ENCODE peak calls at places on chromosomes 16 and 17, in ten cellular contexts. S is HFF-Myc, P is heart right ventricle, E is kidney, A is ascending aorta, H is mucosa of descending colon, Y is Peyer's patch, T is omental fat pad, C is nephron progenitor cell, I is B cell. W is an unnamed sample.
A peak's percentile ranks its signal among the peaks of the same experiment; 100 is the strongest.

GRCh38 chr16:89009343-89010209 is 32.6 kb upstream of the CBFA2T3 start:
- DNase-seq in A (no peak), I (peak; percentile 69), T (no peak), C (peak; percentile 77), S (no peak), H (peak; percentile 48), E (peak; percentile 63), Y (no peak), P (no peak), W (peak; percentile 73)

GRCh38 chr16:17511340-17511739 is 40.6 kb upstream of the XYLT1 start:
- DNase-seq in T (no peak), P (no peak), E (no peak), C (no peak), Y (no peak), I (no peak), H (no peak), S (peak; percentile 86), A (no peak), W (no peak)

GRCh38 chr17:70184770-70185169 is 15.4 kb downstream of the KCNJ2 start:
- DNase-seq in C (no peak), T (no peak), S (no peak), E (no peak), P (no peak), Y (no peak), H (no peak), A (no peak), I (no peak), W (no peak)

GRCh38 chr16:85555549-85556455 is 57.3 kb upstream of the GSE1 start:
- DNase-seq in I (peak; percentile 73), S (no peak), C (peak; percentile 72), A (no peak), H (peak; percentile 84), Y (peak; percentile 68), E (no peak), P (peak; percentile 49), T (no peak), W (no peak)

GRCh38 chr16:9644258-9644657 is 538.0 kb downstream of the GRIN2A start:
- DNase-seq in A (no peak), Y (no peak), S (no peak), E (no peak), H (no peak), C (no peak), T (no peak), I (no peak), P (no peak), W (no peak)

GRCh38 chr17:33523577-33523981 is 230.5 kb upstream of the ASIC2 start:
- DNase-seq in A (no peak), S (no peak), E (no peak), C (no peak), Y (no peak), H (no peak), I (no peak), P (no peak), T (no peak), W (no peak)

GRCh38 chr17:34816806-34817205 is 144.5 kb downstream of the CCT6B start:
- DNase-seq in T (no peak), H (no peak), P (no peak), I (no peak), Y (no peak), A (no peak), S (no peak), C (no peak), E (no peak), W (no peak)

GRCh38 chr17:75647061-75647460 is 13.8 kb downstream of the SMIM5 start:
- DNase-seq in T (no peak), P (no peak), E (peak; percentile 68), Y (no peak), C (no peak), S (no peak), A (no peak), H (peak; percentile 34), I (no peak), W (no peak)

GRCh38 chr17:38591759-38592241 is 14.0 kb downstream of the SRCIN1 start:
- DNase-seq in H (no peak), T (no peak), Y (no peak), I (no peak), E (peak; percentile 73), A (no peak), S (no peak), C (no peak), P (no peak), W (no peak)

GRCh38 chr17:71349908-71350600 is 770.8 kb upstream of the SOX9 start:
- DNase-seq in I (no peak), P (no peak), S (no peak), Y (no peak), T (no peak), C (no peak), H (no peak), A (no peak), E (no peak), W (no peak)

GRCh38 chr16:3578610-3579551 is 1.7 kb upstream of the NLRC3 start:
- DNase-seq in A (no peak), S (no peak), E (peak; percentile 67), T (no peak), P (no peak), Y (peak; percentile 83), C (no peak), I (peak; percentile 57), H (peak; percentile 80), W (peak; percentile 85)

GRCh38 chr16:75789237-75789636 is 62.9 kb upstream of the CPHXL start:
- DNase-seq in Y (no peak), C (peak; percentile 27), S (peak; percentile 32), P (no peak), H (no peak), I (peak; percentile 54), A (no peak), E (no peak), T (no peak), W (peak; percentile 71)

GRCh38 chr16:65079549-65079948 is 42.3 kb downstream of the CDH11 start:
- DNase-seq in S (no peak), C (no peak), P (no peak), Y (no peak), I (no peak), A (no peak), E (no peak), H (no peak), T (no peak), W (no peak)

GRCh38 chr16:31537362-31537921 is 9.7 kb downstream of the AHSP start:
- DNase-seq in S (no peak), Y (no peak), E (peak; percentile 66), P (peak; percentile 22), A (no peak), C (peak; percentile 30), H (no peak), T (no peak), I (peak; percentile 10), W (no peak)

GRCh38 chr16:63578791-63579190 is 1542.6 kb upstream of the CDH8 start:
- DNase-seq in H (no peak), E (no peak), S (no peak), P (no peak), A (no peak), C (no peak), I (no peak), T (no peak), Y (no peak), W (no peak)

DNA sequence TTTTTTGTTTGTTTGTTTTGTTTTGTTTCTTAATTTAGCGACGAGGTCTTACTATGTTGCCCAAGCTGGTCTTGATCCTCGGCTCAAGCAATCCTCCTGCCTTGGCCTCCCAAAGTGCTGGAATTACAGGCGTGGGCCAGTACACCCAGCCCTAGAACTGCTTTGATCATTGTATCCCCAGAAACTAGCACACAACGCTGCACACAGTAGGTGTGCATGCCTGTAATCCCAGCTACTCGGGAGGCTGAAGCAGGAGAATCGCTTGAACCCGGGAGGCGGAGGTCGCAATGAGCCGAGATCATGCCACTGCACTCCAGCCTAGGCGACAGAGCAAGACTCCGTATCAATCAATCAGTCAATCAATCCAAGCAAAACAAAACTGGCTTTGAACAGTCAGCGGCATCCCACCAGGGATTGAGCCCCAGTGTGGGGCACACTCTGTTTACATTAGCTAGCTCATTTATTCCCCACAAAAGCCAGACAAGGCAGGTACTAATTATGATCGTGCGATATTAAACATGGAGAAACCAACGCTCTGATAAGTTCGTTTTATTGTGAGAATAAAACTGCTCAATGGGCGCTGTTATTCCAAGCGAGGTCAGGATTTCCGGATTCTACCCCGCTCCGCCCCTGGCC is 553 bp upstream of the VPS4A start:
- DNase-seq in T (no peak), H (peak; percentile 56), E (no peak), C (no peak), A (no peak), P (peak; percentile 20), Y (no peak), I (no peak), S (no peak), W (no peak)
- TF ChIP-seq CTCF in T (no peak), H (no peak), E (no peak), C (no peak), A (no peak), P (no peak), Y (no peak), I (no peak), S (no peak), W (no peak)

GRCh38 chr16:26464576-26465266 is 602.0 kb upstream of the C16orf82 start:
- DNase-seq in S (no peak), C (no peak), T (no peak), H (no peak), Y (no peak), A (no peak), E (no peak), P (no peak), I (no peak), W (no peak)
- TF ChIP-seq CTCF in S (no peak), C (no peak), T (no peak), H (no peak), Y (no peak), A (no peak), E (no peak), P (no peak), I (no peak), W (no peak)

DNA sequence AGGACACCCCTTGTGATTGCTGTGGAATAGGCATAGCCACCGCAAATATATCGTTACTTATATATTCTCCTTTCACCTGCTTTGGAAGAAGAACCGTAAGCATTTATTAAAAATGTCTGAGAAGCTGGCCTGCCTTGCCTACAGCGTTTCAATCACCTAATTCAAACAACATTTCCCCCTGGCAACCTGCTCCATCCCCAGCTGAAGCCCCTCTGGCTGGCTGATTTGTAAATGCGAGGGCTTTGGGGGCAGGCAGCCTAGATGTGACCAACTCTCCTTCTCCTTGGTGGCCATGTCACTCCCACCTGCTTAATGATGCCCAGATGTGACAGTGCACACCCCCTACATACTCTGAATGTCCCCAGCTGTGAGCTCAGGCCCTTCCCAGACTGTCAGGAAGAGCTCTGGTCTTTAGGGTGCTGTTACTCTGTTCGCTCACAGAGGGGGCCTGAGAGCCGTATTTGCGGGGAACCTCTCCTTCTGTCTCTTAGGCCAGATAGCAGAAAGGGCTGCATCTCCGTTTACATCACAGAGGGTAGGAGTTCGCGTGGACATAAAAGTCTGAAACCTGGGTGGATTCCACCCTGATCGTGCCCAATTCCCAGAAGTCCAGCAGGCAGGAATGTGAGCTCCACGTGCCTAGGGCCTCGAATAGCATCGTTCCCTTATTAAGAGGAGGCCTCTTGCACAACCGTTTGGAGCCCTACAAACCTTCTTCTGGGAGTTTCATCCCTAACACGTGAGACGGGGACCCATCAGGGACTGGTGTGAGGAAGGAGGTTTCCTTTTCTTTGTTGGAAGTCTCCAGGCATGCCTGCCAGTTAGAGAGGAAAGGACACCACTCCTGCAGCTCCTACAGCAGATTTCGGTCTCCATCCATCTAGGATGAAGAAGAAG is 2.4 kb upstream of the SDK2 start:
- DNase-seq in S (no peak), I (peak; percentile 27), A (no peak), H (no peak), C (peak; percentile 57), E (no peak), Y (no peak), T (no peak), P (no peak), W (no peak)
- TF ChIP-seq CTCF in S (peak; percentile 31), I (peak; percentile 21), A (no peak), H (no peak), C (peak; percentile 37), E (no peak), Y (no peak), T (no peak), P (no peak), W (no peak)

GRCh38 chr17:68760141-68760475 is 158.9 kb upstream of the FAM20A start:
- DNase-seq in S (no peak), Y (no peak), I (no peak), T (no peak), C (no peak), A (no peak), P (no peak), H (no peak), E (no peak), W (no peak)
- TF ChIP-seq CTCF in S (no peak), Y (no peak), I (no peak), T (no peak), C (no peak), A (no peak), P (no peak), H (no peak), E (no peak), W (no peak)